ENCODE peak calls at places on chromosomes 12 and 14, in nine cellular contexts. H, T, F, D, Q, G, E, S and K are unnamed samples.

GRCh38 chr14:35406811-35407630 is 2.5 kb upstream of the NFKBIA start:
- DNase-seq in F (peak; percentile 51), E (peak; percentile 38), Q (no peak), T (no peak), S (peak; percentile 49), G (no peak), D (peak; percentile 52), H (peak; percentile 63), K (no peak)

GRCh38 chr12:79008591-79008990 is 144.0 kb downstream of the SYT1 start:
- DNase-seq in D (no peak), T (no peak), H (no peak), E (no peak), F (no peak), S (no peak), G (no peak), Q (no peak), K (no peak)

GRCh38 chr14:24368562-24369252 is 723 bp downstream of the NFATC4 start:
- DNase-seq in E (peak; percentile 57), T (peak; percentile 15), F (peak; percentile 43), D (peak; percentile 39), S (peak; percentile 90), G (peak; percentile 52), Q (peak; percentile 65), H (peak; percentile 74), K (peak; percentile 57)

GRCh38 chr12:70364695-70365397 is 1.2 kb upstream of the KCNMB4 start:
- DNase-seq in T (no peak), S (no peak), H (peak; percentile 24), Q (no peak), G (no peak), E (no peak), F (no peak), D (no peak), K (no peak)

GRCh38 chr14:85074955-85075354 is 455.0 kb upstream of the FLRT2 start:
- DNase-seq in E (no peak), D (no peak), T (no peak), H (no peak), F (no peak), Q (no peak), S (no peak), G (no peak), K (no peak)

GRCh38 chr14:73058923-73059311 is 583 bp downstream of the RBM25 start:
- DNase-seq in D (peak; percentile 36), G (peak; percentile 31), F (peak; percentile 42), S (no peak), H (peak; percentile 44), Q (no peak), E (peak; percentile 18), T (no peak), K (peak; percentile 50)

GRCh38 chr12:124332068-124332672 is 37.3 kb downstream of the RFLNA start:
- DNase-seq in G (no peak), F (no peak), E (no peak), T (no peak), H (peak; percentile 17), S (no peak), D (no peak), Q (no peak), K (no peak)

GRCh38 chr12:24778486-24779304 is 170.2 kb downstream of the BCAT1 start:
- DNase-seq in G (no peak), D (no peak), E (peak; percentile 38), H (peak; percentile 65), S (no peak), T (no peak), Q (no peak), F (no peak), K (no peak)

GRCh38 chr14:21997300-21997699 is 323.7 kb upstream of the OR4E1 start:
- DNase-seq in F (no peak), S (no peak), D (no peak), H (peak; percentile 43), T (no peak), E (no peak), Q (no peak), G (no peak), K (no peak)

GRCh38 chr14:20632448-20632830 is 9.1 kb downstream of the OR6S1 start:
- DNase-seq in Q (no peak), S (no peak), G (no peak), F (no peak), E (no peak), T (no peak), D (no peak), H (no peak), K (no peak)

GRCh38 chr12:52285851-52286530 is 5.3 kb downstream of the KRT81 start:
- DNase-seq in G (no peak), S (no peak), H (no peak), D (no peak), F (no peak), T (no peak), Q (no peak), E (no peak), K (no peak)

GRCh38 chr12:106573239-106573638 is 9.6 kb upstream of the RFX4 start:
- DNase-seq in G (no peak), F (no peak), S (no peak), Q (no peak), D (no peak), T (no peak), H (no peak), E (no peak), K (no peak)
- TF ChIP-seq CTCF in G (no peak), F (no peak), S (no peak), Q (no peak), D (no peak), T (no peak), H (no peak), E (no peak), K (no peak)

DNA sequence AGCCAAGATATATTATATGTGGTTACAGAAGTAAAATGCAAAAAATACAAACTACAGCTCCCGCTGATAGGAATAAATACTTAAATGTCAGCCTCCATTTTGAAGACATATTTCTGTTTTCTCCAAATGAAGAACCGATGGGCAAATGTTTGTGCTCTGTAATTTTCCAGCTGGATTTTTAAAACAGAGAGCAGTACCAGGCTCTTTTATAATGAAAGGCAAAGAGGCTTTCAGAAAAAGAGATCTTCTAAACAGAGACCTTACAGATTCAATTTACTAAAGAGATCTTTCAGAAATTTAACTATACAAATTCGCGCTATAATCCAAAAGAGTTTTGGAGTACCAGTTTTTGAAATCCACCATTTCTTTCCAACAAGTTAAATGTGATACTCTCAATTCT is 19.9 kb downstream of the MAP4K5 start:
- DNase-seq in F (no peak), Q (no peak), T (no peak), E (no peak), H (no peak), D (no peak), S (no peak), G (no peak), K (no peak)
- H3K4me3 ChIP-seq in F (no peak overlapping the region), Q (no peak overlapping the region), T (no peak overlapping the region), E (no peak overlapping the region), H (no peak overlapping the region), D (no peak overlapping the region), S (no peak overlapping the region), G (no peak overlapping the region), K (no peak overlapping the region)

GRCh38 chr12:108319277-108320234 is 19.6 kb downstream of the CMKLR1 start:
- DNase-seq in T (no peak), Q (no peak), H (no peak), S (no peak), E (no peak), D (no peak), G (no peak), F (no peak), K (no peak)

GRCh38 chr12:108323581-108323980 is 15.5 kb downstream of the CMKLR1 start:
- DNase-seq in E (no peak), D (no peak), F (no peak), S (no peak), T (no peak), H (no peak), G (no peak), Q (no peak), K (no peak)

GRCh38 chr12:108322998-108323397 is 16.1 kb downstream of the CMKLR1 start:
- DNase-seq in S (no peak), E (no peak), F (no peak), H (no peak), D (no peak), G (no peak), Q (no peak), T (no peak), K (no peak)

GRCh38 chr12:108320503-108321293 is 18.4 kb downstream of the CMKLR1 start:
- DNase-seq in Q (no peak), S (no peak), E (no peak), D (no peak), F (no peak), H (no peak), T (no peak), G (no peak), K (no peak)

DNA sequence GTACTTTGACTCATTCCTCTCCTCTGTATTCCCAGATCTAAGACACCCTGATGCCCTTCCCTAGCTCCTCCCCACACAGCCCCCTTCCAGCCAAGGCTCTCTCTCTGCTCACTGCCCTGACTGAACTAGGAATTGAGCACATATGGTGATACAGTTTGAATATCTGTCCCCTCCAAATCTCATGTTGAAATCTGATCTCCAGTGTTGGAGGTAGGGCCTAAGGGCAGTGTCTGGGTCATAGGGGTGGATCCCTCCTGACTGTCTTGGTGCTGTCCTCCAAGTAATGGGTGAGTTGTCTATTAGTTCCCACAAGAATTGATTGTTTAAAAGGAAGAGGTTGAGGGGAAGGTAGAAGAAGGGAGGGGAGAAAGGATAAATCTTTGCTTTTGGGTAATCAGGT is 17.4 kb downstream of the CMKLR1 start:
- DNase-seq in G (no peak), F (no peak), T (no peak), Q (no peak), D (no peak), E (no peak), S (no peak), H (no peak), K (no peak)
- H3K27me3 ChIP-seq in G (no peaks in the 10 kb centered on the region), F (no peaks in the 10 kb centered on the region), T (no peaks in the 10 kb centered on the region), Q (no peaks in the 10 kb centered on the region), D (no peaks in the 10 kb centered on the region), E (peaks cover 19% of the 10 kb centered on the region), S (no peaks in the 10 kb centered on the region), H (no peaks in the 10 kb centered on the region), K (no peaks in the 10 kb centered on the region)

DNA sequence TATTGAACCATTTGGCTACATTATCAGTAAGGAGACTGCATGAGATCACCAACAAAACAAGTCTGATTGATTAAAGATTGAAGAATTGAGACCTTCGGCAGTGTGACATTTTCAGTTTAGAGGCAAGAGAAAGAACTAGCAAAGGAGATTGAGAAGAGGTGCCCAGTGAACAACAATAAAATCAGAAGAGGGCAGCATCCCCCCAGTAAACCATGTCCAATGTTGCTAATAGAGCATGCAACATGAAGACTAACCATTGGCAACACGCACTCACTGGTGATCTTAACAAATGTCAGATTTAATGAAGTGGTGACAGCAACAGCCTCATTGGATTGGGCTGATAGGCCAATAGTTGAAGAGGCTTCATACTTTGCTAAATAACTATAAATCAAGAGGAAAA is 20.7 kb upstream of the TAS2R14 start:
- DNase-seq in D (no peak), E (no peak), G (no peak), T (no peak), S (no peak), Q (no peak), H (no peak), F (no peak), K (no peak)
- TF ChIP-seq CTCF in D (no peak), E (no peak), G (peak; percentile 34), T (no peak), S (no peak), Q (no peak), H (no peak), F (peak; percentile 15), K (no peak)

GRCh38 chr12:67939611-67940010 is 49.6 kb upstream of the IFNG-AS1 start:
- DNase-seq in G (no peak), S (no peak), E (no peak), Q (no peak), T (no peak), H (no peak), F (no peak), D (no peak), K (no peak)
- H3K4me3 ChIP-seq in G (no peak overlapping the region), S (no peak overlapping the region), E (no peak overlapping the region), Q (no peak overlapping the region), T (no peak overlapping the region), H (no peak overlapping the region), F (no peak overlapping the region), D (no peak overlapping the region), K (no peak overlapping the region)